ENCODE peak calls at places on chromosomes 4 and X, in ten cellular contexts. V is fibroblast of lung; B is Caki2; F is fibroblast of pulmonary artery; J is stimulated activated CD8-positive, alpha-beta memory T cell treated with anti-CD3 and anti-CD28 coated beads, Interleukin-7, amount 100 ng/mL, for 48 hours; Q is WTC11; K is AG09319; O is NCI-H1694 treated with DMSO at 0.1 percent for 48 hours; W is HFFc6; C is memory B cell. D is an unnamed sample.

GRCh38 chr4:118288097-118288496 is 64.7 kb downstream of the PRSS12 start:
- DNase-seq in V (peak; percentile 33), B (no peak), F (no peak), J (no peak), Q (no peak), K (peak; percentile 61), O (no peak), W (peak; percentile 73), C (no peak), D (no peak)

GRCh38 chr4:35106091-35106734 is 1138.1 kb downstream of the ARAP2 start:
- DNase-seq in V (no peak), B (no peak), F (no peak), J (no peak), Q (no peak), K (no peak), O (no peak), W (no peak), C (no peak), D (no peak)

GRCh38 chr4:149344436-149344835 is 471.2 kb downstream of the IQCM start:
- DNase-seq in V (peak; percentile 83), B (no peak), F (peak; percentile 88), J (no peak), Q (no peak), K (no peak), O (no peak), W (peak; percentile 18), C (no peak), D (peak; percentile 16)

GRCh38 chr4:17418010-17418409 is 93.9 kb downstream of the QDPR start:
- DNase-seq in V (no peak), B (no peak), F (no peak), J (no peak), Q (no peak), K (no peak), O (no peak), W (no peak), C (no peak), D (no peak)

GRCh38 chr4:55169352-55169959 is 44.1 kb upstream of the KDR start:
- DNase-seq in V (peak; percentile 44), B (peak; percentile 73), F (peak; percentile 52), J (no peak), Q (peak; percentile 31), K (no peak), O (no peak), W (no peak), C (no peak), D (peak; percentile 39)

GRCh38 chr4:168848977-168849687 is 160.9 kb downstream of the CBR4 start:
- DNase-seq in V (peak; percentile 71), B (no peak), F (peak; percentile 60), J (no peak), Q (no peak), K (no peak), O (no peak), W (no peak), C (no peak), D (peak; percentile 46)

GRCh38 chr4:186591651-186592050 is 36.3 kb upstream of the MTNR1A start:
- DNase-seq in V (no peak), B (no peak), F (no peak), J (no peak), Q (no peak), K (no peak), O (no peak), W (no peak), C (no peak), D (no peak)

GRCh38 chr4:154124539-154125255 is 335.8 kb upstream of the SFRP2 start:
- DNase-seq in V (peak; percentile 94), B (peak; percentile 41), F (peak; percentile 50), J (no peak), Q (no peak), K (peak; percentile 1), O (no peak), W (peak; percentile 78), C (no peak), D (no peak)

GRCh38 chrX:1554469-1555210 is 17.7 kb upstream of the P2RY8 start:
- DNase-seq in V (no peak), B (no peak), F (no peak), J (no peak), Q (no peak), K (no peak), O (no peak), W (no peak), C (peak; percentile 53), D (no peak)

GRCh38 chr4:134668237-134668636 is 466.6 kb upstream of the PABPC4L start:
- DNase-seq in V (no peak), B (peak; percentile 10), F (peak; percentile 2), J (no peak), Q (no peak), K (no peak), O (no peak), W (no peak), C (no peak), D (no peak)

GRCh38 chr4:110629214-110629754 is 6.4 kb upstream of the PITX2 start:
- DNase-seq in V (no peak), B (no peak), F (no peak), J (no peak), Q (peak; percentile 48), K (no peak), O (no peak), W (no peak), C (no peak), D (no peak)

GRCh38 chr4:121072836-121073362 is 564 bp upstream of the NDNF start:
- DNase-seq in V (no peak), B (no peak), F (no peak), J (no peak), Q (peak; percentile 27), K (no peak), O (no peak), W (no peak), C (no peak), D (peak; percentile 3)

GRCh38 chr4:150173854-150174398 is 95.7 kb downstream of the DCLK2 start:
- DNase-seq in V (peak; percentile 78), B (no peak), F (peak; percentile 65), J (no peak), Q (no peak), K (no peak), O (no peak), W (no peak), C (no peak), D (peak; percentile 94)

GRCh38 chrX:1874416-1874815 is 259.6 kb downstream of the ASMT start:
- DNase-seq in V (no peak), B (no peak), F (no peak), J (no peak), Q (no peak), K (no peak), O (no peak), W (no peak), C (no peak), D (no peak)

GRCh38 chr4:183760326-183760725 is 101.2 kb downstream of the TRAPPC11 start:
- DNase-seq in V (no peak), B (no peak), F (no peak), J (no peak), Q (no peak), K (no peak), O (no peak), W (no peak), C (no peak), D (no peak)